ENCODE peak calls at places on chromosomes 6 and 20, in four cellular contexts. One of them, this sample, is unnamed.

GRCh38 chr6:48996461-48997119 is 466.5 kb downstream of the MMUT start:
- DNase-seq in K562: no peak
- DNase-seq in HepG2: no peak
- DNase-seq in GM12878: no peak
- DNase-seq in this sample: no peak

GRCh38 chr6:101783287-101783686 is 389.8 kb downstream of the GRIK2 start:
- DNase-seq in K562: no peak
- DNase-seq in HepG2: no peak
- DNase-seq in GM12878: no peak
- DNase-seq in this sample: no peak

GRCh38 chr20:47915495-47915894 is 130.2 kb upstream of the SULF2 start:
- DNase-seq in K562: no peak
- DNase-seq in HepG2: no peak
- DNase-seq in GM12878: no peak
- DNase-seq in this sample: no peak

GRCh38 chr6:114024746-114025145 is 53.8 kb upstream of the HDAC2 start:
- DNase-seq in GM12878: no peak
- DNase-seq in K562: no peak
- DNase-seq in HepG2: no peak
- DNase-seq in this sample: no peak

GRCh38 chr6:112665114-112665513 is 318.0 kb downstream of the RFPL4B start:
- DNase-seq in GM12878: no peak
- DNase-seq in K562: no peak
- DNase-seq in HepG2: no peak
- DNase-seq in this sample: no peak

GRCh38 chr6:146770965-146771735 is 172.4 kb downstream of the ADGB start:
- DNase-seq in K562: peak; percentile 70
- DNase-seq in GM12878: no peak
- DNase-seq in HepG2: no peak
- DNase-seq in this sample: no peak

GRCh38 chr6:157325069-157325805 is 1.9 kb upstream of the TMEM242 start:
- DNase-seq in K562: no peak
- DNase-seq in HepG2: peak; percentile 78
- DNase-seq in GM12878: no peak
- DNase-seq in this sample: no peak

GRCh38 chr6:143595256-143596036 is 82.3 kb upstream of the PHACTR2 start:
- DNase-seq in GM12878: no peak
- DNase-seq in K562: no peak
- DNase-seq in HepG2: no peak
- DNase-seq in this sample: no peak

GRCh38 chr6:14638932-14639875 is 521.6 kb downstream of the CD83 start:
- DNase-seq in GM12878: peak; percentile 36
- DNase-seq in K562: no peak
- DNase-seq in HepG2: no peak
- DNase-seq in this sample: peak; percentile 36

GRCh38 chr6:22878706-22879105 is 309.3 kb downstream of the HDGFL1 start:
- DNase-seq in GM12878: no peak
- DNase-seq in HepG2: no peak
- DNase-seq in K562: no peak
- DNase-seq in this sample: no peak

GRCh38 chr20:23146857-23147256 is 60.7 kb upstream of the CD93 start:
- DNase-seq in K562: peak; percentile 74
- DNase-seq in GM12878: no peak
- DNase-seq in HepG2: no peak
- DNase-seq in this sample: no peak

GRCh38 chr6:107716688-107717089 is 107.4 kb downstream of the SCML4 start:
- DNase-seq in HepG2: no peak
- DNase-seq in K562: peak; percentile 57
- DNase-seq in GM12878: peak; percentile 53
- DNase-seq in this sample: peak; percentile 79

GRCh38 chr6:87487555-87487954 is 14.8 kb downstream of the SLC35A1 start:
- DNase-seq in K562: no peak
- DNase-seq in GM12878: no peak
- DNase-seq in HepG2: no peak
- DNase-seq in this sample: no peak

GRCh38 chr6:53629120-53629477 is 36.5 kb downstream of the KLHL31 start:
- DNase-seq in K562: no peak
- DNase-seq in HepG2: no peak
- DNase-seq in GM12878: no peak
- DNase-seq in this sample: no peak

GRCh38 chr6:3228791-3229565 is 1.5 kb upstream of the TUBB2B start:
- DNase-seq in HepG2: no peak
- DNase-seq in GM12878: no peak
- DNase-seq in K562: peak; percentile 61
- DNase-seq in this sample: peak; percentile 78

GRCh38 chr6:7390218-7390878 is 740 bp downstream of the RIOK1 start:
- DNase-seq in K562: peak; percentile 24
- DNase-seq in HepG2: no peak
- DNase-seq in GM12878: no peak
- DNase-seq in this sample: no peak
- H2AFZ ChIP-seq in K562: peak overlapping the region; percentile 95
- H2AFZ ChIP-seq in HepG2: peak overlapping the region; percentile 75
- H2AFZ ChIP-seq in GM12878: peak overlapping the region; percentile 96
- H2AFZ ChIP-seq in this sample: peak overlapping the region; percentile 93

DNA sequence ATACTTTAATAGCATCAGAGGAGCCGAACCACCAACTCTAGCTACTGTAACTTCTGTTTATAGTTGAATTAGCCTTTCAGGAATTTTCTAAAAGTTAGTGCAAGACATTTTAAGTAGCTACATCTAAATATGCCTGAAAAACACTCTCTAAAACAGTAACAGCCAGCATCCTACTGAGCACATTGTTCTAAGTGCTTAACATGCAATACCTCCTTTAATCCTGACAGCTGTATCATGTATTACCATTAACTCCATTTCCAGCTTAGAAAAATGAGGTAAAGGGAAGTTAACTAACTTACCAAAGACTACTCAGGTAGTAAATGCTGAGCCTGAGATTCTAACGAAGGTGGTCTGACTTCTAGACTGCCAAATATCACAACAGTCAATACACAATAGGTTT is 120.7 kb downstream of the DST start:
- DNase-seq in K562: no peak
- DNase-seq in HepG2: no peak
- DNase-seq in GM12878: no peak
- DNase-seq in this sample: peak; percentile 24
- H3K27ac ChIP-seq in K562: no peak overlapping the region
- H3K27ac ChIP-seq in HepG2: peak overlapping the region; percentile 4
- H3K27ac ChIP-seq in GM12878: no peak overlapping the region
- H3K27ac ChIP-seq in this sample: peak overlapping the region; percentile 78

GRCh38 chr6:169640983-169641382 is 60.8 kb downstream of the WDR27 start:
- DNase-seq in K562: no peak
- DNase-seq in GM12878: no peak
- DNase-seq in HepG2: no peak
- DNase-seq in this sample: no peak
- TF ChIP-seq JUNB in K562: no peak
- TF ChIP-seq JUNB in GM12878: no peak
- TF ChIP-seq JUNB in HepG2: no peak
- TF ChIP-seq JUNB in this sample: no peak

GRCh38 chr6:28141500-28142329 is at the start of gene ZKSCAN8:
- DNase-seq in HepG2: peak; percentile 97
- DNase-seq in GM12878: peak; percentile 78
- DNase-seq in K562: peak; percentile 98
- DNase-seq in this sample: peak; percentile 99

GRCh38 chr6:28140616-28141015 is 1.1 kb upstream of the ZKSCAN8 start:
- DNase-seq in K562: no peak
- DNase-seq in HepG2: no peak
- DNase-seq in GM12878: no peak
- DNase-seq in this sample: no peak

GRCh38 chr6:28137458-28138020 is 4.1 kb upstream of the ZKSCAN8 start:
- DNase-seq in K562: peak; percentile 66
- DNase-seq in GM12878: peak; percentile 62
- DNase-seq in HepG2: no peak
- DNase-seq in this sample: no peak

GRCh38 chr6:28139860-28140500 is 1.7 kb upstream of the ZKSCAN8 start:
- DNase-seq in K562: no peak
- DNase-seq in GM12878: no peak
- DNase-seq in HepG2: no peak
- DNase-seq in this sample: no peak

DNA sequence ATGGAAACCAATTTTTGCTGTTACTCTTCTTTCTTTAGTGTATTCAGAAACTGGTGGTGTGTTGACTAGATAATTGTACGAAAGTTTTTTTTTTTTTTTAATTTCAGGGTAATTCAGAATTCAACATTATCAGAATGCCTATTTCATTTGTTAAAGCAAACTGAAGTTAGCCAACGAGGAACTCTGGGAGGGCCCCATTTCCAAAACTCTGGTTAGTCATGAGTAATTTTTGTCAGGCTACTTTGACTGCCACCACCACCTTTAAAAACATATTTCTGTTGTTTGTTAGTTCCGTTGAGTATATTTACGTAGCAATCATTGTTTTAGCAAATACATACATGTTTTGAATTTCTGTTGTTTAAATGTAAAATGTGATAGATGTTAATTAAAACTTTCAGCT is 763 bp downstream of the ZKSCAN8 start:
- DNase-seq in GM12878: no peak
- DNase-seq in HepG2: no peak
- DNase-seq in K562: no peak
- DNase-seq in this sample: no peak
- H2AFZ ChIP-seq in GM12878: no peak overlapping the region
- H2AFZ ChIP-seq in HepG2: no peak overlapping the region
- H2AFZ ChIP-seq in K562: peak overlapping the region; percentile 98
- H2AFZ ChIP-seq in this sample: no peak overlapping the region

GRCh38 chr6:167129159-167129558 is 6.3 kb downstream of the CCR6 start:
- DNase-seq in HepG2: no peak
- DNase-seq in GM12878: no peak
- DNase-seq in K562: no peak
- DNase-seq in this sample: no peak

GRCh38 chr6:167127785-167128531 is 5.1 kb downstream of the CCR6 start:
- DNase-seq in GM12878: no peak
- DNase-seq in HepG2: no peak
- DNase-seq in K562: no peak
- DNase-seq in this sample: no peak

GRCh38 chr6:167130712-167131684 is 8.1 kb downstream of the CCR6 start:
- DNase-seq in HepG2: peak; percentile 89
- DNase-seq in GM12878: no peak
- DNase-seq in K562: no peak
- DNase-seq in this sample: no peak

GRCh38 chr6:167130008-167130677 is 7.2 kb downstream of the CCR6 start:
- DNase-seq in GM12878: no peak
- DNase-seq in HepG2: no peak
- DNase-seq in K562: no peak
- DNase-seq in this sample: no peak

GRCh38 chr6:167129588-167129987 is 6.7 kb downstream of the CCR6 start:
- DNase-seq in K562: no peak
- DNase-seq in GM12878: no peak
- DNase-seq in HepG2: no peak
- DNase-seq in this sample: no peak
- H3K27ac ChIP-seq in K562: no peak overlapping the region
- H3K27ac ChIP-seq in GM12878: peak overlapping the region; percentile 47
- H3K27ac ChIP-seq in HepG2: no peak overlapping the region
- H3K27ac ChIP-seq in this sample: no peak overlapping the region

GRCh38 chr20:44233436-44234016 is 13.6 kb upstream of the GDAP1L1 start:
- DNase-seq in GM12878: no peak
- DNase-seq in K562: no peak
- DNase-seq in HepG2: no peak
- DNase-seq in this sample: no peak

GRCh38 chr20:44228465-44229258 is 18.1 kb upstream of the OSER1 start:
- DNase-seq in HepG2: peak; percentile 70
- DNase-seq in K562: no peak
- DNase-seq in GM12878: no peak
- DNase-seq in this sample: no peak

GRCh38 chr20:44234566-44235317 is 12.4 kb upstream of the GDAP1L1 start:
- DNase-seq in HepG2: no peak
- DNase-seq in GM12878: no peak
- DNase-seq in K562: no peak
- DNase-seq in this sample: no peak

GRCh38 chr20:44231713-44232468 is 15.2 kb upstream of the GDAP1L1 start:
- DNase-seq in HepG2: peak; percentile 49
- DNase-seq in K562: no peak
- DNase-seq in GM12878: no peak
- DNase-seq in this sample: peak; percentile 54

DNA sequence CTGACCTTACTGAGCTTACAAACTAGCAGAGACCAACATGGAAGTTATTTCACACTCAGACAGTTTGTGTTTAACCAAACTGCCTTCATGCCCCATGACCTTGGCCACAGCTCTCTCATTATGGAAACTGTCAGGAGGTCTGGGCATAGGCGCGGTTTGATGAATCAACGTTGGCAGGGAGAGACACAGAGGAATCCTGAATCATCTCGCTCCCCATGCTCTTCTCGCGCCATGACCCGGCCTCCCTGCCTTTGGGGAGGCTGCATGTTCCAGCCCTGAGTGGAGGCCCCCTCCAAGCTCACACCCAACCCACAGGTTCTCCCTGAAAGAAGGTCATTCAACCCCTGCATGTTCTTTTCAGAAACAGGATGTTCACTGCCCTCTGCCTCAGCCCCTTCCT is 15.9 kb upstream of the GDAP1L1 start:
- DNase-seq in GM12878: no peak
- DNase-seq in HepG2: peak; percentile 46
- DNase-seq in K562: no peak
- DNase-seq in this sample: no peak
- TF ChIP-seq JUNB in GM12878: no peak
- TF ChIP-seq JUNB in HepG2: no peak
- TF ChIP-seq JUNB in K562: no peak
- TF ChIP-seq JUNB in this sample: no peak

This sample was measured in GM23338.